ENCODE peak calls at places on chromosomes 5 and 9, in six cellular contexts. A is endothelial cell of umbilical vein, B is keratinocyte, S is IMR-90, V is colonic mucosa, G is upper lobe of right lung. E is an unnamed sample.

GRCh38 chr9:91426123-91426745 is 2.6 kb upstream of the NFIL3 start:
- DNase-seq in A (peak), B (no peak), S (peak), V (no peak), G (no peak), E (no peak)

GRCh38 chr9:95645992-95646391 is 129.2 kb upstream of the PTCH1 start:
- DNase-seq in A (peak), B (no peak), S (no peak), V (no peak), G (no peak), E (no peak)

GRCh38 chr5:96952118-96952750 is 16.4 kb downstream of the LNPEP start:
- DNase-seq in A (no peak), B (no peak), S (no peak), V (no peak), G (no peak), E (no peak)

GRCh38 chr9:107137495-107138202 is 145.4 kb upstream of the RAD23B start:
- DNase-seq in A (peak), B (no peak), S (peak), V (peak), G (no peak), E (no peak)

GRCh38 chr5:150582281-150582791 is 58.1 kb upstream of the SYNPO start:
- DNase-seq in A (peak), B (no peak), S (peak), V (peak), G (peak), E (peak)

GRCh38 chr5:160369990-160370712 is at the start of gene C1QTNF2:
- DNase-seq in A (peak), B (no peak), S (peak), V (peak), G (peak), E (no peak)

GRCh38 chr9:76667521-76667957 is 96.7 kb upstream of the PCA3 start:
- DNase-seq in A (peak), B (no peak), S (peak), V (no peak), G (no peak), E (no peak)

GRCh38 chr9:136697146-136697820 is 10.0 kb upstream of the AGPAT2 start:
- DNase-seq in A (no peak), B (peak), S (no peak), V (no peak), G (peak), E (no peak)

GRCh38 chr9:109779711-109780452 is at the start of gene PALM2AKAP2:
- DNase-seq in A (no peak), B (no peak), S (peak), V (peak), G (peak), E (peak)

GRCh38 chr9:122001491-122002201 is 91.5 kb downstream of the TTLL11 start:
- DNase-seq in A (no peak), B (no peak), S (peak), V (peak), G (no peak), E (no peak)

GRCh38 chr5:58274199-58274598 is 185.7 kb downstream of the PLK2 start:
- DNase-seq in A (peak), B (no peak), S (no peak), V (no peak), G (no peak), E (no peak)

GRCh38 chr9:91972076-91972626 is 22.1 kb upstream of the ROR2 start:
- DNase-seq in A (no peak), B (no peak), S (no peak), V (no peak), G (no peak), E (no peak)

GRCh38 chr5:107919969-107920368 is 249.2 kb upstream of the EFNA5 start:
- DNase-seq in A (no peak), B (no peak), S (no peak), V (no peak), G (no peak), E (no peak)

DNA sequence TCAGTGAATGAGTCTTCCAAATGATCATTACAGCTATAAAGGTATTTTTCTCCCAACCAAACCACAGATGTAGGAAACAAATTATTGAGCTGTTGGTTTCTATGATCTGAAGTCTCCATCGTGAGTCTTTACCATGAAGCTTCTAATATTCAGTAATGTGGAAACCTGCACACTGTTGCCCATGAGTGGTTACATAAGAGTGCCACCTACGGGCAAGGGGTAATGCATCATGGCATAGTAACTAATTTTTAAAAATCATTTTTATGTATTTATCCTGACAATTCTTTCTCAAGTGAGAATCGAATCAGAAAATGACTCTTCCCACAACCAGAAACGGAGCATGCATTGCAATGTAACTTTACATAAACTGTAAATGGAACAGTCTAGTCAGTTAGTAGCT is 282.5 kb upstream of the SMARCA2 start:
- DNase-seq in A (no peak), B (no peak), S (no peak), V (no peak), G (no peak), E (no peak)
- TF ChIP-seq CTCF in A (no peak), B (peak), S (no peak), V (no peak), G (no peak), E (no peak)

DNA sequence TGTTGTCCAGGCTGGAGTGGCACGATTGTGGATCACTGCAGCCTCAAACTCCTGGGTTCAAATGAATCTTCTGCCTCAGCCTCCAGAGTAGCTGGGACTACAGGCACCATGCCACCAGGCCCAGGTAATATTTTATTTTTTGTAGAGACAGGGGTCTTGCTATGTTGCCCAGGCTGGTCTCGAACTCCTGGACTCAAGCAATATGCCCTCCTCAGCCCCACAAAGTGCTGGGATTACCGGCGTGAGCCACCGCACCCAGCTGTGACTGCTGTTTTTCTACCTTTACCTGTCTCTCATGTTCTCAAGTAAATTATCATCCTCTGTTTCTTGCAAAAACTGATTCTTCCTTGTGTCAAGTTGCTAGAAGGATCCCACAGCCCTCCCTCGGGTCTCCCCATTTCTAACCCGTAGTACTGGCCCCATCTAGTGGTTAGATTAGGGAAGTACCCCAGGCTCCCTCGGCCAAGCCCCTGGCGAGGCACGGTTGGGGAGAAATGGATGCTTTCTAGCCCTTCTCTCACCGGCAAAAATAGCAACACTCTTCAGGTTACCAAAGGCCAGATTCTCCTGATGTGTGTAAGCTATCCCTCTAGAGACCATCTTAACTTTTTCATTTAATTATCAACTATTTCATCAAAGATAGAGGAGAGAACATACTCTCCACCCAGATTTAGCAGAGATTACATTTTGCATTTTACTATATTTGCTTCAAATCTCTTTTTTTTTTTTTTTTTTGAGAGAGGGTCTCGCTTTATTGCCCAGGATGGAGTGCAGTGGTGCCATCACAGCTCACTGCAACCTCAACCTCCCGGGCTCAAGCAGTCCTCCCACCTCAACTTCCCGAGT is 19.2 kb upstream of the TOR1B start:
- DNase-seq in A (peak), B (no peak), S (peak), V (peak), G (peak), E (no peak)
- TF ChIP-seq CTCF in A (peak), B (peak), S (peak), V (peak), G (peak), E (peak)

GRCh38 chr5:23840083-23840482 is 332.7 kb downstream of the PRDM9 start:
- DNase-seq in A (no peak), B (no peak), S (no peak), V (no peak), G (no peak), E (no peak)
- TF ChIP-seq CTCF in A (no peak), B (no peak), S (no peak), V (no peak), G (no peak), E (peak)

GRCh38 chr9:27573699-27574265 is 501 bp upstream of the C9orf72 start:
- DNase-seq in A (peak), B (peak), S (peak), V (peak), G (peak), E (peak)
- TF ChIP-seq CTCF in A (no peak), B (no peak), S (no peak), V (no peak), G (no peak), E (no peak)

E was measured in chondrocyte.